ENCODE peak calls at places on chromosomes 5 and 9, in six cellular contexts. D, R, W, Q, K and P are unnamed samples.
A peak's percentile ranks its signal among the peaks of the same experiment; 100 is the strongest.

GRCh38 chr5:72141440-72142271 is 34.4 kb downstream of the MAP1B start:
- DNase-seq in D (no peak), R (no peak), W (no peak), K (no peak), Q (peak; percentile 17), P (peak; percentile 34)

GRCh38 chr9:137673871-137674270 is 55.1 kb downstream of the EHMT1 start:
- DNase-seq in W (no peak), Q (no peak), K (peak; percentile 60), R (no peak), D (no peak), P (no peak)

GRCh38 chr9:99000480-99001395 is 57.0 kb downstream of the COL15A1 start:
- DNase-seq in W (peak; percentile 73), D (peak; percentile 50), R (no peak), Q (peak; percentile 51), K (peak; percentile 49), P (peak; percentile 46)

GRCh38 chr5:153456354-153456753 is 34.1 kb upstream of the GRIA1 start:
- DNase-seq in W (no peak), Q (peak; percentile 66), R (no peak), D (no peak), K (no peak), P (no peak)

GRCh38 chr9:102398205-102398604 is 596.9 kb upstream of the CYLC2 start:
- DNase-seq in D (no peak), K (no peak), W (no peak), Q (no peak), R (no peak), P (no peak)

GRCh38 chr9:98673681-98674080 is 35.1 kb downstream of the GABBR2 start:
- DNase-seq in R (no peak), D (no peak), K (no peak), W (no peak), Q (no peak), P (no peak)

GRCh38 chr9:113018247-113018646 is 6.3 kb upstream of the ZNF883 start:
- DNase-seq in W (no peak), R (no peak), D (no peak), K (no peak), Q (no peak), P (no peak)

GRCh38 chr9:16960084-16960483 is 89.6 kb upstream of the BNC2 start:
- DNase-seq in K (no peak), W (no peak), R (no peak), Q (peak; percentile 60), D (no peak), P (no peak)

GRCh38 chr9:85715587-85715986 is 26.2 kb downstream of the AGTPBP1 start:
- DNase-seq in Q (no peak), R (no peak), D (no peak), K (no peak), W (no peak), P (no peak)

GRCh38 chr5:78799254-78800017 is 150.9 kb upstream of the LHFPL2 start:
- DNase-seq in K (no peak), W (no peak), R (no peak), Q (no peak), D (no peak), P (no peak)

GRCh38 chr5:131280417-131280816 is 16.6 kb downstream of the CDC42SE2 start:
- DNase-seq in K (no peak), R (no peak), Q (no peak), D (no peak), W (no peak), P (no peak)

GRCh38 chr9:6502399-6502798 is 89.4 kb downstream of the UHRF2 start:
- DNase-seq in Q (peak; percentile 20), D (no peak), K (no peak), R (no peak), W (no peak), P (no peak)

GRCh38 chr9:90343360-90343759 is 299.3 kb downstream of the DIRAS2 start:
- DNase-seq in D (no peak), Q (peak; percentile 21), W (no peak), R (no peak), K (no peak), P (no peak)

GRCh38 chr5:10519729-10520128 is 44.1 kb upstream of the ANKRD33B start:
- DNase-seq in K (no peak), Q (no peak), D (no peak), R (peak; percentile 46), W (no peak), P (no peak)

GRCh38 chr5:175680463-175680862 is 22.6 kb downstream of the HRH2 start:
- DNase-seq in D (no peak), W (peak; percentile 7), K (no peak), R (no peak), Q (no peak), P (no peak)

GRCh38 chr5:44332360-44332971 is 56.8 kb downstream of the FGF10 start:
- DNase-seq in W (no peak), D (no peak), Q (peak; percentile 41), R (no peak), K (peak; percentile 8), P (no peak)

GRCh38 chr5:17802256-17802655 is 168.0 kb downstream of the TAF11L14 start:
- DNase-seq in W (no peak), Q (no peak), D (no peak), K (no peak), R (no peak), P (no peak)

GRCh38 chr5:42832060-42832459 is 20.4 kb upstream of the SELENOP start:
- DNase-seq in Q (peak; percentile 53), W (no peak), D (no peak), K (no peak), R (no peak), P (no peak)

GRCh38 chr5:93381057-93381456 is 200.0 kb downstream of the NR2F1-AS1 start:
- DNase-seq in R (no peak), W (no peak), D (no peak), K (no peak), Q (no peak), P (no peak)

GRCh38 chr5:129770034-129770433 is 22.1 kb downstream of the MINAR2 start:
- DNase-seq in R (no peak), K (no peak), D (no peak), Q (no peak), W (no peak), P (no peak)

GRCh38 chr9:130186839-130187522 is 14.8 kb downstream of the NCS1 start:
- DNase-seq in K (peak; percentile 69), W (no peak), R (no peak), D (peak; percentile 87), Q (peak; percentile 54), P (peak; percentile 81)
- H3K4me1 ChIP-seq in K (peaks cover 57% of the 10 kb centered on the region), W (no peaks in the 10 kb centered on the region), R (peaks cover 5% of the 10 kb centered on the region), D (peaks cover 5% of the 10 kb centered on the region), Q (no peaks in the 10 kb centered on the region), P (peaks cover 54% of the 10 kb centered on the region)

GRCh38 chr9:2018764-2019548 is 3.8 kb downstream of the SMARCA2 start:
- DNase-seq in W (no peak), D (no peak), R (no peak), K (no peak), Q (no peak), P (no peak)
- H3K4me1 ChIP-seq in W (peaks cover 57% of the 10 kb centered on the region), D (peaks cover 6% of the 10 kb centered on the region), R (peaks cover 5% of the 10 kb centered on the region), K (peaks cover 14% of the 10 kb centered on the region), Q (peaks cover 5% of the 10 kb centered on the region), P (no peaks in the 10 kb centered on the region)

GRCh38 chr5:116442095-116442534 is 132.5 kb downstream of the SEMA6A start:
- DNase-seq in Q (peak; percentile 71), K (peak; percentile 49), D (no peak), R (no peak), W (peak; percentile 64), P (peak; percentile 41)
- H3K4me1 ChIP-seq in Q (no peaks in the 10 kb centered on the region), K (peaks cover 31% of the 10 kb centered on the region), D (no peaks in the 10 kb centered on the region), R (no peaks in the 10 kb centered on the region), W (peaks cover 30% of the 10 kb centered on the region), P (peaks cover 45% of the 10 kb centered on the region)

DNA sequence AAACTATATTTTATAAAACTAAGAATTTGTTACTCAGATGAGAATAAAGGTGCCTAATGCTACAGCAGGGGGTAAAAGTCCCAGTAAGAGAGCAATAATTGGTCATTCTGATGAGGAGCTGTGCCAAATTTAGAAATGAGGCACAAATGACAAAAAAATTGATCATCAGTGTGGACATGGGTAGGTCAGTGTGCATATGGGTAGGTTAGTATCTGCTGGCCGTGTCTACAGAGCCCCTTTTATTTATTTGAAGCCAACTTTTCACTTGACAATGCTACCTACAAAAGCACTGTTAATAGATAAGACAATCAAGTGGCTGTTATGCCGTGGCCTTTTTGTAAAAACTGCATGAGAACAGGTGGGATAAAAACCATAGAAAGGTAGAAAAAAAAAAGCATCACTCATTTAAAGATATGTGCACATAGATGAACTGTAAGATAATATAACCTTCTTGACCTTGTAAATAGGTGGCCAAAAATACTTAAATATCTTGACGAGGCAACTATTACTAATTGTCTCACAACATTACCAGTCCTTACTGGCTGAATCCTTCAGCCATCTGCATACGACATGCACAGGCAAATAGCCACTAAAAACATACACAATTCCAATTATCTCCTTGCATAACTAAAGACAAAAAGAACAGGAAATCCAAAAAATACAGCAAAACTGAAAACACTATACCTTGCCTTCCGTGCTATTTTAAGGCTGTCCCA is 454.7 kb downstream of the RAB3C start:
- DNase-seq in K (no peak), D (no peak), Q (no peak), R (no peak), W (no peak), P (no peak)
- H3K4me1 ChIP-seq in K (peaks cover 26% of the 10 kb centered on the region), D (no peaks in the 10 kb centered on the region), Q (peaks cover 14% of the 10 kb centered on the region), R (peaks cover 47% of the 10 kb centered on the region), W (peaks cover 51% of the 10 kb centered on the region), P (peaks cover 14% of the 10 kb centered on the region)